ENCODE peak calls at places on chromosomes 6 and 20, in four cellular contexts. One of them, this sample, is unnamed.

GRCh38 chr6:156953478-156954146 is 176.4 kb downstream of the ARID1B start:
- DNase-seq in C1 segment of cervical spinal cord: no peak
- DNase-seq in anterior cingulate cortex: peak; percentile 29
- DNase-seq in immature natural killer cell: peak; percentile 38
- DNase-seq in this sample: peak; percentile 76

GRCh38 chr20:13105864-13106457 is 97.2 kb downstream of the SPTLC3 start:
- DNase-seq in immature natural killer cell: peak; percentile 24
- DNase-seq in anterior cingulate cortex: no peak
- DNase-seq in C1 segment of cervical spinal cord: no peak
- DNase-seq in this sample: no peak

GRCh38 chr20:41230136-41230535 is 87.4 kb downstream of the ZHX3 start:
- DNase-seq in C1 segment of cervical spinal cord: no peak
- DNase-seq in immature natural killer cell: no peak
- DNase-seq in anterior cingulate cortex: no peak
- DNase-seq in this sample: no peak

GRCh38 chr6:1297746-1298145 is 14.2 kb upstream of the FOXQ1 start:
- DNase-seq in anterior cingulate cortex: no peak
- DNase-seq in C1 segment of cervical spinal cord: no peak
- DNase-seq in immature natural killer cell: no peak
- DNase-seq in this sample: no peak

GRCh38 chr20:3244613-3245012 is 5.6 kb upstream of the SLC4A11 start:
- DNase-seq in immature natural killer cell: no peak
- DNase-seq in C1 segment of cervical spinal cord: no peak
- DNase-seq in anterior cingulate cortex: no peak
- DNase-seq in this sample: no peak

GRCh38 chr20:30812739-30813411 is 444.6 kb upstream of the DEFB115 start:
- DNase-seq in immature natural killer cell: no peak
- DNase-seq in anterior cingulate cortex: no peak
- DNase-seq in C1 segment of cervical spinal cord: no peak
- DNase-seq in this sample: no peak

GRCh38 chr6:45854343-45854742 is 161.3 kb downstream of the CLIC5 start:
- DNase-seq in C1 segment of cervical spinal cord: no peak
- DNase-seq in immature natural killer cell: no peak
- DNase-seq in anterior cingulate cortex: no peak
- DNase-seq in this sample: no peak

GRCh38 chr6:83436674-83437073 is 5.8 kb upstream of the ME1 start:
- DNase-seq in C1 segment of cervical spinal cord: no peak
- DNase-seq in anterior cingulate cortex: no peak
- DNase-seq in immature natural killer cell: no peak
- DNase-seq in this sample: no peak

GRCh38 chr20:38883081-38883980 is 42.9 kb upstream of the FAM83D start:
- DNase-seq in C1 segment of cervical spinal cord: peak; percentile 45
- DNase-seq in anterior cingulate cortex: peak; percentile 74
- DNase-seq in immature natural killer cell: peak; percentile 62
- DNase-seq in this sample: peak; percentile 45

GRCh38 chr20:25281541-25281991 is 33.7 kb downstream of the PYGB start:
- DNase-seq in immature natural killer cell: no peak
- DNase-seq in C1 segment of cervical spinal cord: no peak
- DNase-seq in anterior cingulate cortex: no peak
- DNase-seq in this sample: no peak

GRCh38 chr20:41048475-41049242 is 20.0 kb downstream of the TOP1 start:
- DNase-seq in anterior cingulate cortex: no peak
- DNase-seq in C1 segment of cervical spinal cord: no peak
- DNase-seq in immature natural killer cell: peak; percentile 45
- DNase-seq in this sample: no peak

GRCh38 chr20:62524486-62524885 is 48.7 kb upstream of the GATA5 start:
- DNase-seq in immature natural killer cell: no peak
- DNase-seq in anterior cingulate cortex: no peak
- DNase-seq in C1 segment of cervical spinal cord: no peak
- DNase-seq in this sample: peak; percentile 21

GRCh38 chr6:68638225-68638900 is 3.3 kb downstream of the ADGRB3 start:
- DNase-seq in immature natural killer cell: no peak
- DNase-seq in anterior cingulate cortex: peak; percentile 59
- DNase-seq in C1 segment of cervical spinal cord: no peak
- DNase-seq in this sample: no peak

GRCh38 chr6:43052842-43053544 is 658 bp downstream of the CUL7 start:
- DNase-seq in immature natural killer cell: no peak
- DNase-seq in C1 segment of cervical spinal cord: no peak
- DNase-seq in anterior cingulate cortex: no peak
- DNase-seq in this sample: peak; percentile 12

GRCh38 chr6:165721349-165721748 is 58.3 kb upstream of the PDE10A start:
- DNase-seq in immature natural killer cell: no peak
- DNase-seq in anterior cingulate cortex: no peak
- DNase-seq in C1 segment of cervical spinal cord: no peak
- DNase-seq in this sample: no peak

GRCh38 chr6:19427548-19427947 is 409.6 kb upstream of the ID4 start:
- DNase-seq in anterior cingulate cortex: no peak
- DNase-seq in C1 segment of cervical spinal cord: no peak
- DNase-seq in immature natural killer cell: no peak
- DNase-seq in this sample: no peak

GRCh38 chr6:111377558-111378120 is 105.4 kb downstream of the REV3L start:
- DNase-seq in C1 segment of cervical spinal cord: no peak
- DNase-seq in anterior cingulate cortex: no peak
- DNase-seq in immature natural killer cell: no peak
- DNase-seq in this sample: no peak